ENCODE peak calls at places on chromosomes 3 and 15, in five cellular contexts. S is choroid plexus epithelial cell, C is cardiac septum, Y is RCC 7860, R is stromal cell of bone marrow. P is an unnamed sample.

GRCh38 chr15:49817100-49817499 is 196.3 kb downstream of the DTWD1 start:
- DNase-seq in S (no peak), C (no peak), Y (peak), R (no peak), P (no peak)

GRCh38 chr3:170424879-170425278 is 6.2 kb downstream of the CLDN11 start:
- DNase-seq in S (peak), C (no peak), Y (no peak), R (no peak), P (no peak)

GRCh38 chr15:75348034-75348562 is 1.3 kb downstream of the NEIL1 start:
- DNase-seq in S (no peak), C (no peak), Y (no peak), R (no peak), P (peak)

GRCh38 chr3:73781536-73781935 is 156.8 kb upstream of the PDZRN3 start:
- DNase-seq in S (no peak), C (no peak), Y (no peak), R (no peak), P (no peak)

GRCh38 chr3:149426325-149426724 is 48.2 kb upstream of the TM4SF4 start:
- DNase-seq in S (no peak), C (no peak), Y (no peak), R (no peak), P (no peak)

GRCh38 chr3:12553921-12554391 is 2.9 kb upstream of the MKRN2 start:
- DNase-seq in S (peak), C (no peak), Y (no peak), R (no peak), P (peak)

GRCh38 chr3:184227481-184227935 is 1.9 kb upstream of the VWA5B2 start:
- DNase-seq in S (peak), C (no peak), Y (peak), R (no peak), P (peak)

GRCh38 chr3:73661262-73661661 is 36.5 kb upstream of the PDZRN3 start:
- DNase-seq in S (peak), C (no peak), Y (no peak), R (no peak), P (peak)

GRCh38 chr3:98521897-98522537 is 685 bp downstream of the CLDND1 start:
- DNase-seq in S (peak), C (no peak), Y (peak), R (peak), P (peak)

GRCh38 chr3:32423534-32423933 is 31.9 kb downstream of the CMTM7 start:
- DNase-seq in S (no peak), C (no peak), Y (no peak), R (no peak), P (no peak)

GRCh38 chr15:91706366-91707032 is 147.0 kb upstream of the SLCO3A1 start:
- DNase-seq in S (peak), C (peak), Y (peak), R (peak), P (peak)

GRCh38 chr3:84601303-84601702 is 357.5 kb upstream of the CADM2 start:
- DNase-seq in S (peak), C (no peak), Y (no peak), R (no peak), P (no peak)

GRCh38 chr3:122232485-122232884 is 49.0 kb downstream of the CASR start:
- DNase-seq in S (no peak), C (no peak), Y (no peak), R (no peak), P (no peak)

GRCh38 chr15:64875641-64876223 is 34.0 kb downstream of the PLEKHO2 start:
- DNase-seq in S (no peak), C (no peak), Y (no peak), R (no peak), P (no peak)

GRCh38 chr3:81497565-81497964 is 263.9 kb downstream of the GBE1 start:
- DNase-seq in S (no peak), C (no peak), Y (no peak), R (no peak), P (no peak)

GRCh38 chr3:143239026-143239425 is 119.5 kb downstream of the CHST2 start:
- DNase-seq in S (peak), C (no peak), Y (no peak), R (no peak), P (peak)

GRCh38 chr3:185677146-185677829 is 91.2 kb downstream of the SENP2 start:
- DNase-seq in S (peak), C (no peak), Y (peak), R (peak), P (peak)

GRCh38 chr3:176939022-176939817 is 258.1 kb downstream of the TBL1XR1 start:
- DNase-seq in S (peak), C (no peak), Y (peak), R (peak), P (peak)

GRCh38 chr15:87219650-87220615 is 1036.6 kb downstream of the NTRK3 start:
- DNase-seq in S (peak), C (no peak), Y (peak), R (no peak), P (no peak)

GRCh38 chr15:66043264-66043663 is 174.0 kb downstream of the RAB11A start:
- DNase-seq in S (no peak), C (no peak), Y (no peak), R (no peak), P (no peak)

GRCh38 chr3:40088527-40089170 is 220.9 kb upstream of the EIF1B start:
- DNase-seq in S (no peak), C (no peak), Y (no peak), R (no peak), P (no peak)

GRCh38 chr3:16884748-16885587 is at the start of gene PLCL2:
- DNase-seq in S (peak), C (peak), Y (no peak), R (no peak), P (peak)

GRCh38 chr3:14598143-14598569 is 53.4 kb upstream of the CCDC174 start:
- DNase-seq in S (peak), C (no peak), Y (no peak), R (peak), P (peak)

GRCh38 chr3:149954812-149955211 is 15.9 kb downstream of the PFN2 start:
- DNase-seq in S (no peak), C (no peak), Y (no peak), R (no peak), P (peak)

GRCh38 chr3:115401891-115402501 is 221.3 kb upstream of the GAP43 start:
- DNase-seq in S (peak), C (no peak), Y (peak), R (peak), P (peak)

GRCh38 chr3:174862101-174862500 is 3.0 kb downstream of the NAALADL2 start:
- DNase-seq in S (peak), C (no peak), Y (peak), R (no peak), P (no peak)

GRCh38 chr3:95048564-95048963 is 985.7 kb downstream of the NSUN3 start:
- DNase-seq in S (no peak), C (no peak), Y (peak), R (no peak), P (no peak)

GRCh38 chr3:178385280-178385952 is 150.8 kb upstream of the KCNMB2 start:
- DNase-seq in S (peak), C (no peak), Y (peak), R (no peak), P (peak)

GRCh38 chr15:56537881-56538280 is 72.9 kb upstream of the MNS1 start:
- DNase-seq in S (no peak), C (no peak), Y (no peak), R (no peak), P (no peak)

GRCh38 chr3:186534113-186534669 is 10.0 kb downstream of the CRYGS start:
- DNase-seq in S (no peak), C (no peak), Y (no peak), R (no peak), P (no peak)

GRCh38 chr3:153285194-153285641 is 123.2 kb downstream of the RAP2B start:
- DNase-seq in S (peak), C (no peak), Y (no peak), R (no peak), P (peak)

GRCh38 chr15:75153565-75154248 is 48.0 kb upstream of the C15orf39 start:
- DNase-seq in S (no peak), C (no peak), Y (no peak), R (no peak), P (no peak)

GRCh38 chr3:151946606-151947005 is 73.2 kb downstream of the SUCNR1 start:
- DNase-seq in S (no peak), C (no peak), Y (no peak), R (no peak), P (peak)

GRCh38 chr3:69033470-69033869 is 18.7 kb downstream of the TMF1 start:
- DNase-seq in S (peak), C (no peak), Y (peak), R (no peak), P (peak)

GRCh38 chr15:77546050-77546501 is 86.6 kb downstream of the LINGO1 start:
- DNase-seq in S (peak), C (no peak), Y (peak), R (peak), P (peak)

GRCh38 chr3:47370887-47371697 is 9.7 kb upstream of the PTPN23 start:
- DNase-seq in S (peak), C (no peak), Y (no peak), R (no peak), P (peak)

GRCh38 chr3:11624161-11624560 is 19.6 kb downstream of the VGLL4 start:
- DNase-seq in S (peak), C (no peak), Y (no peak), R (no peak), P (no peak)

GRCh38 chr3:51391566-51392300 is 648 bp downstream of the RBM15B start:
- DNase-seq in S (peak), C (peak), Y (no peak), R (no peak), P (peak)